ENCODE peak calls at places on chromosome 11, in six cellular contexts. K is left lung; X is BJ; O is heart right ventricle; G is body of pancreas; Y is CD8-positive, alpha-beta T cell. F is an unnamed sample. For H3K27me3, the result is how much of the 10 kb centered on the place peaks cover.

GRCh38 chr11:78350646-78351165 is 66.9 kb downstream of the GAB2 start:
- DNase-seq in O (no peak), K (no peak), G (no peak), Y (no peak), X (no peak), F (no peak)

GRCh38 chr11:77407613-77408012 is 66.3 kb downstream of the PAK1 start:
- DNase-seq in O (no peak), K (no peak), X (peak), Y (no peak), G (peak), F (peak)

GRCh38 chr11:17457361-17458104 is 19.1 kb downstream of the ABCC8 start:
- DNase-seq in Y (no peak), K (no peak), O (no peak), G (no peak), X (no peak), F (no peak)

GRCh38 chr11:70806461-70807194 is 408.3 kb downstream of the CTTN start:
- DNase-seq in K (peak), G (no peak), X (no peak), O (no peak), Y (no peak), F (no peak)

GRCh38 chr11:134763030-134763388 is 351.0 kb upstream of the B3GAT1 start:
- DNase-seq in X (no peak), O (no peak), K (no peak), G (no peak), Y (no peak), F (no peak)

GRCh38 chr11:113401718-113402117 is 14.1 kb downstream of the ANKK1 start:
- DNase-seq in X (no peak), K (no peak), Y (no peak), O (peak), G (peak), F (no peak)

GRCh38 chr11:123360267-123360936 is 69.7 kb upstream of the GRAMD1B start:
- DNase-seq in G (no peak), K (no peak), X (no peak), Y (no peak), O (no peak), F (no peak)

GRCh38 chr11:45919806-45920530 is 2.3 kb upstream of the PEX16 start:
- DNase-seq in O (peak), X (no peak), K (peak), G (peak), Y (no peak), F (no peak)

GRCh38 chr11:83195176-83195531 is 1.6 kb downstream of the ANKRD42 start:
- DNase-seq in Y (no peak), K (no peak), O (no peak), X (no peak), G (no peak), F (no peak)

GRCh38 chr11:122685041-122685440 is 29.5 kb downstream of the UBASH3B start:
- DNase-seq in X (no peak), O (no peak), G (no peak), Y (no peak), K (no peak), F (no peak)

DNA sequence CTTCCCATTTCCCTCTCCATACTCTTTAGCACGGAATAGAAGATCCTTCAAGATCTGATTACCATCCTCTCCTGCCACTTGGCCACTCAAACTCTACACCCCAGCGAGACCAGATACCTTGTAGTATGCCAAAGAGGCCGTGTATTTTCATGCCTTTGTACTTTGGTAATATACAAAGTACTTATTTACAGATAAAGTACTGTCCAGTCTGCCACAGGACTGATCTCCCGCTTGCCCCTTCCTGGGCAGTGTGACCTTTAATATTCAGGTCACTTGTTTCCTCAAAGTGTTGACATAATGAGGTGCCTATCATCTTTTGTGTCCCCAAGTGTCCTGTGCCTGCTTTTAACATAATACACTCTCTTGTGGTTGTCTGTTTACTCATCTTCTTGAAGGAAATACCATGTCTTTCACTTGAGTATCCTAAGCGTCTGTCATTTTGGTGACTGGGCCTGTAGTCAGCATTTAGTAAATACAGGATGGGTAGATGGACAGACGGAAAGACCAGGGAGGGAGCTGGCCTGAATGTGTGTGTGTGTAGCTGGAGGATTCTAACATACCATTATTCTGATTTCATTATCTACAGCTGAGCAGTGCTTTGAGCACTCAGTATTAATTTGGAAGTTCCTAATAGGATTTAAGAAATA is 137.4 kb downstream of the NAV2 start:
- DNase-seq in K (no peak), Y (no peak), X (no peak), G (no peak), O (no peak), F (no peak)
- H3K27me3 ChIP-seq in K (under half), Y (under half), X (under half), G (under half), O (under half), F (under half)

GRCh38 chr11:128519353-128519752 is 68.0 kb downstream of the ETS1 start:
- DNase-seq in Y (no peak), O (no peak), K (no peak), X (no peak), G (no peak), F (no peak)
- H3K4me3 ChIP-seq in Y (peak), O (peak), K (peak), X (peak), G (no peak), F (peak)

GRCh38 chr11:1691878-1692707 is 4.9 kb upstream of the KRTAP5-6 start:
- DNase-seq in X (no peak), Y (no peak), G (no peak), O (no peak), K (peak), F (no peak)

GRCh38 chr11:1691027-1691877 is 5.7 kb upstream of the KRTAP5-6 start:
- DNase-seq in G (no peak), Y (no peak), O (no peak), X (no peak), K (peak), F (no peak)

GRCh38 chr11:1693327-1694063 is 3.5 kb upstream of the KRTAP5-6 start:
- DNase-seq in O (peak), G (peak), K (peak), X (peak), Y (peak), F (peak)

GRCh38 chr11:1694064-1694845 is 2.7 kb upstream of the KRTAP5-6 start:
- DNase-seq in Y (peak), X (no peak), K (peak), O (peak), G (peak), F (peak)

GRCh38 chr11:1692708-1693326 is 4.2 kb upstream of the KRTAP5-6 start:
- DNase-seq in X (no peak), G (no peak), Y (no peak), O (no peak), K (no peak), F (no peak)
- H3K27me3 ChIP-seq in X (under half), G (under half), Y (under half), O (under half), K (under half), F (under half)

DNA sequence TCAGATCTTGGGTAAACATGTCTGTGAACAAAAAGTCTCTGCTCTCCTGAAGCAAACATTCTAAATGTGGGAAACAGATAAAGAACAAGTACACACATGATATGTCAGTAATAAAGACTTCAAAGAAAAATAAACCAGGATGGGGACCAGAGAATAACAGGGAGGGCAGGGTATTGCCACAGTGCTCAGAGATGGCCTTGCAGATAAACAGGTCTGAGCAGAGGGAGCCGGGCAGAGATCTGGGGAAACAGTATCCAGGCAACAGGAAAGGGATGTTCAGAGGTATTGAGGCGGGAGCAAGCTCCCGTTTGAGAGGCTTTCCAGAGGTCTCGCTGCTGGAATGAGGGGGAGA is 2.9 kb downstream of the CCDC86 start:
- DNase-seq in O (no peak), K (no peak), Y (no peak), G (no peak), X (no peak), F (no peak)
- H3K4me3 ChIP-seq in O (no peak), K (no peak), Y (no peak), G (no peak), X (no peak), F (no peak)